ENCODE peak calls at places on chromosomes 13 and 19, in eight cellular contexts. Z, C, V, S, K, G, P and A are unnamed samples.

GRCh38 chr13:94192576-94192975 is 286.9 kb downstream of the DCT start:
- DNase-seq in Z (peak), G (no peak), C (no peak), V (peak), S (no peak), K (no peak), P (no peak), A (no peak)

GRCh38 chr13:111485491-111486250 is 165.2 kb downstream of the TEX29 start:
- DNase-seq in K (no peak), V (no peak), P (peak), G (peak), S (no peak), C (no peak), Z (no peak), A (no peak)

GRCh38 chr13:64704121-64704520 is 2526.0 kb downstream of the PCDH9 start:
- DNase-seq in G (no peak), K (no peak), Z (no peak), P (no peak), V (no peak), C (no peak), S (no peak), A (no peak)

GRCh38 chr19:3736106-3736724 is 25.3 kb downstream of the APBA3 start:
- DNase-seq in V (no peak), K (no peak), S (no peak), Z (no peak), P (no peak), C (no peak), G (no peak), A (no peak)

GRCh38 chr13:87661471-87661870 is 9.7 kb upstream of the SLITRK5 start:
- DNase-seq in P (no peak), C (no peak), S (no peak), K (no peak), Z (no peak), G (no peak), V (no peak), A (no peak)

GRCh38 chr13:20489185-20489820 is 36.4 kb downstream of the CRYL1 start:
- DNase-seq in S (no peak), G (peak), C (peak), Z (peak), V (peak), P (no peak), K (no peak), A (no peak)

GRCh38 chr19:3692141-3693029 is 7.9 kb downstream of the PIP5K1C start:
- DNase-seq in Z (no peak), V (no peak), G (no peak), C (no peak), S (no peak), P (peak), K (no peak), A (no peak)

GRCh38 chr13:63435668-63436275 is 2020.1 kb upstream of the PCDH20 start:
- DNase-seq in C (peak), Z (no peak), P (no peak), V (no peak), S (no peak), G (no peak), K (peak), A (no peak)

GRCh38 chr19:35745328-35746086 is at the start of the genes PSENEN and U2AF1L4:
- DNase-seq in S (peak), C (peak), V (peak), K (peak), G (peak), Z (peak), P (peak), A (peak)

GRCh38 chr13:48551329-48551728 is 18.4 kb upstream of the RCBTB2 start:
- DNase-seq in K (no peak), S (no peak), P (no peak), C (no peak), Z (no peak), V (no peak), G (no peak), A (no peak)

GRCh38 chr19:18889949-18890745 is 5.8 kb downstream of the CERS1 start:
- DNase-seq in Z (no peak), G (no peak), C (no peak), K (no peak), P (no peak), V (no peak), S (no peak), A (no peak)

GRCh38 chr13:111270765-111271164 is 49.7 kb upstream of the TEX29 start:
- DNase-seq in Z (no peak), C (no peak), K (no peak), G (no peak), S (no peak), V (no peak), P (no peak), A (no peak)

GRCh38 chr13:101327844-101328243 is 88.5 kb downstream of the NALCN start:
- DNase-seq in K (no peak), Z (no peak), S (no peak), V (no peak), G (no peak), P (no peak), C (no peak), A (no peak)

GRCh38 chr19:38044267-38045111 is 137.5 kb downstream of the SIPA1L3 start:
- DNase-seq in P (no peak), S (no peak), Z (no peak), K (peak), V (no peak), C (no peak), G (no peak), A (no peak)

GRCh38 chr13:47837906-47838305 is 163.2 kb downstream of the SUCLA2 start:
- DNase-seq in G (no peak), C (no peak), K (no peak), S (no peak), Z (no peak), P (no peak), V (no peak), A (no peak)

GRCh38 chr19:51359294-51359693 is 6.9 kb downstream of the ETFB start:
- DNase-seq in G (no peak), K (no peak), Z (no peak), P (no peak), S (no peak), C (no peak), V (no peak), A (no peak)

GRCh38 chr13:108033800-108034707 is 181.3 kb downstream of the LIG4 start:
- DNase-seq in G (no peak), S (no peak), C (no peak), Z (no peak), V (no peak), K (no peak), P (no peak), A (no peak)

GRCh38 chr13:95784891-95785290 is 108.0 kb downstream of the DNAJC3 start:
- DNase-seq in V (no peak), G (no peak), P (no peak), S (no peak), Z (no peak), C (no peak), K (no peak), A (no peak)

GRCh38 chr19:31512403-31512970 is 163.3 kb upstream of the TSHZ3 start:
- DNase-seq in G (no peak), C (no peak), S (no peak), P (no peak), V (no peak), K (no peak), Z (no peak), A (no peak)

GRCh38 chr19:54439174-54439851 is 9.7 kb upstream of the LENG8 start:
- DNase-seq in K (peak), C (no peak), V (no peak), S (peak), Z (peak), G (peak), P (no peak), A (no peak)

GRCh38 chr19:38228491-38229439 is 4.7 kb upstream of the DPF1 start:
- DNase-seq in P (peak), Z (no peak), C (no peak), S (no peak), K (no peak), V (no peak), G (no peak), A (peak)

GRCh38 chr19:11203194-11204075 is 6.1 kb upstream of the KANK2 start:
- DNase-seq in S (peak), K (peak), P (no peak), G (peak), Z (peak), C (no peak), V (peak), A (peak)

GRCh38 chr19:7159105-7159933 is 89.8 kb downstream of the ZNF557 start:
- DNase-seq in C (no peak), Z (peak), V (peak), K (no peak), S (no peak), G (no peak), P (no peak), A (peak)

GRCh38 chr19:7262470-7262869 is 31.7 kb downstream of the INSR start:
- DNase-seq in S (no peak), C (no peak), P (no peak), V (no peak), K (no peak), Z (peak), G (no peak), A (no peak)

GRCh38 chr13:61485128-61485765 is 69.6 kb upstream of the PCDH20 start:
- DNase-seq in Z (no peak), P (no peak), K (no peak), G (no peak), V (no peak), S (no peak), C (no peak), A (no peak)

GRCh38 chr19:45716314-45717130 is 14.2 kb downstream of the FBXO46 start:
- DNase-seq in K (peak), Z (peak), G (no peak), C (no peak), P (no peak), S (peak), V (peak), A (no peak)

GRCh38 chr13:38685974-38686571 is 804 bp upstream of the FREM2 start:
- DNase-seq in C (no peak), S (no peak), K (no peak), G (no peak), Z (no peak), P (peak), V (no peak), A (no peak)

GRCh38 chr13:27404680-27405079 is 19.7 kb upstream of the GTF3A start:
- DNase-seq in V (peak), P (peak), Z (no peak), K (no peak), G (peak), S (no peak), C (no peak), A (no peak)

GRCh38 chr19:50670102-50670380 is 20.8 kb downstream of the C19orf81 start:
- DNase-seq in S (no peak), Z (no peak), K (no peak), V (no peak), G (no peak), C (no peak), P (no peak), A (no peak)

GRCh38 chr19:574658-575526 is 2.5 kb downstream of the BSG start:
- DNase-seq in S (no peak), P (peak), C (no peak), G (peak), Z (peak), V (no peak), K (peak), A (peak)

GRCh38 chr19:15840833-15841232 is 25.4 kb upstream of the OR10H1 start:
- DNase-seq in K (no peak), Z (no peak), G (no peak), S (no peak), P (no peak), C (no peak), V (no peak), A (no peak)

GRCh38 chr13:80957019-80957650 is 616.2 kb upstream of the SPRY2 start:
- DNase-seq in V (no peak), Z (no peak), S (no peak), G (no peak), P (no peak), K (peak), C (no peak), A (no peak)

GRCh38 chr19:39372047-39372802 is 18.7 kb downstream of the PAF1 start:
- DNase-seq in Z (peak), V (peak), K (peak), G (peak), S (no peak), P (no peak), C (no peak), A (peak)

GRCh38 chr19:30557927-30558557 is 185.9 kb downstream of the ZNF536 start:
- DNase-seq in G (no peak), C (no peak), K (no peak), S (no peak), V (no peak), P (no peak), Z (no peak), A (no peak)

GRCh38 chr13:84200971-84201370 is 318.7 kb upstream of the SLITRK1 start:
- DNase-seq in Z (no peak), C (no peak), K (no peak), V (no peak), G (no peak), S (no peak), P (no peak), A (no peak)

GRCh38 chr13:76798037-76798436 is 88.2 kb downstream of the KCTD12 start:
- DNase-seq in V (no peak), S (no peak), Z (no peak), G (no peak), P (no peak), C (no peak), K (no peak), A (no peak)

GRCh38 chr13:32248789-32249188 is 66.4 kb downstream of the ZAR1L start:
- DNase-seq in P (no peak), G (no peak), Z (no peak), C (no peak), V (peak), K (no peak), S (no peak), A (no peak)

DNA sequence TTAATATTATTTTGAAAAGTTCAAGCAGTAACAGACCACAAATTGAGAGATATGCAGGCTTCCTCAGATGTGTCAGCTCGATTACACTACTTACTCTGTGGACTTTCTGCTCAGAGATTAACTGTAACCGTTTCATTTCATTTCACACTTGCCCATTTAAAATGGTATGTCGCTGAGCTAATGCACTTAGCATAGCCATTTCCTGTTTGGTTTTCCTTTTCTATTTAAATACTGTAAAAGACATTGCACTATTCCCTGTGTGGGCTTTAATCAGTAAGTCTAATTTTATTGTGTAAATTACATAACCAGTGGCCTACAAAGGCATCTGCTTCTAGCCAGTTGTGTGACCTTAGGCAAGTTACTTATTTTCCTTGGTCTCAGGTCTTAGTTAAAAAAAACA is 237.6 kb downstream of the LACC1 start:
- DNase-seq in G (no peak), C (no peak), S (no peak), Z (no peak), V (no peak), K (peak), P (no peak), A (no peak)
- TF ChIP-seq CTCF in G (no peak), C (no peak), S (no peak), Z (no peak), V (no peak), K (no peak), P (no peak), A (no peak)

DNA sequence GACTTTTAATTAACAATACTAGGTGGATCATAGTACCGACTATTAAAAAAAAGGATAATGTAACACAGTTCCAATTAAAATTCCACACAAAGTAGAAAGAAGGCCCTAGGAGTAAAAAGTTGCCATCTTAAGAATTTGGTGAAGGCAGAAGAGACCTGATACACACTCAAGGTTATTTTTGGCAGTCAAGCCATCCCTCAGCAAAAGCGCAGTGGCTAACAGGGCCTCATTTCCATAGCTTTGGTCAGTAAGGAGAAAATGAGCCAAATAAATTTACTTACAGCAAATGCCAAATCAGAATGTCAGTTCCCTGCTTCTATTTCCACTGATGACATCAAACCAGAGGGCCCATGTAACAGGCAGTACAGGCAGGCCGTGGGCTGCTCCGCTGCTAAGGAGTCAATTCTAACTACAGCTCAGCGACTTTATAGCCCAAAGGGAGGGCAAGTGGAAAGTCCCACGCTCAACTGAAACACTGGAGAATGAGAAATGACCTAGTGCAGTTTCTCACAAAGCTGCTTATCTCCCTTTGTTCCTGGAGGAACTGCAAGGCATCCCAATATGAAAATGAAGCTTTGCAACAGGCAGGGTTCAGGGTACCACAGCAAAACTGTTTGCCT is 6.3 kb downstream of the ARGLU1 start:
- DNase-seq in K (peak), G (no peak), P (no peak), Z (peak), V (no peak), S (no peak), C (no peak), A (no peak)
- TF ChIP-seq POLR2A in K (no peak), G (no peak), P (no peak), Z (no peak), V (no peak), S (no peak), C (no peak), A (no peak)

GRCh38 chr19:8525401-8525684 is 11.4 kb upstream of the ZNF414 start:
- DNase-seq in P (peak), K (no peak), C (no peak), S (no peak), Z (no peak), V (no peak), G (no peak), A (no peak)

GRCh38 chr19:8529369-8530006 is 15.5 kb upstream of the ZNF414 start:
- DNase-seq in V (no peak), S (no peak), P (no peak), Z (no peak), K (no peak), G (no peak), C (no peak), A (no peak)

GRCh38 chr19:8530061-8530679 is 16.2 kb upstream of the ZNF414 start:
- DNase-seq in P (no peak), K (no peak), Z (no peak), C (no peak), S (no peak), G (no peak), V (no peak), A (no peak)

GRCh38 chr19:8528500-8528899 is 14.5 kb upstream of the ZNF414 start:
- DNase-seq in G (no peak), Z (no peak), S (no peak), K (no peak), P (no peak), C (no peak), V (no peak), A (no peak)

DNA sequence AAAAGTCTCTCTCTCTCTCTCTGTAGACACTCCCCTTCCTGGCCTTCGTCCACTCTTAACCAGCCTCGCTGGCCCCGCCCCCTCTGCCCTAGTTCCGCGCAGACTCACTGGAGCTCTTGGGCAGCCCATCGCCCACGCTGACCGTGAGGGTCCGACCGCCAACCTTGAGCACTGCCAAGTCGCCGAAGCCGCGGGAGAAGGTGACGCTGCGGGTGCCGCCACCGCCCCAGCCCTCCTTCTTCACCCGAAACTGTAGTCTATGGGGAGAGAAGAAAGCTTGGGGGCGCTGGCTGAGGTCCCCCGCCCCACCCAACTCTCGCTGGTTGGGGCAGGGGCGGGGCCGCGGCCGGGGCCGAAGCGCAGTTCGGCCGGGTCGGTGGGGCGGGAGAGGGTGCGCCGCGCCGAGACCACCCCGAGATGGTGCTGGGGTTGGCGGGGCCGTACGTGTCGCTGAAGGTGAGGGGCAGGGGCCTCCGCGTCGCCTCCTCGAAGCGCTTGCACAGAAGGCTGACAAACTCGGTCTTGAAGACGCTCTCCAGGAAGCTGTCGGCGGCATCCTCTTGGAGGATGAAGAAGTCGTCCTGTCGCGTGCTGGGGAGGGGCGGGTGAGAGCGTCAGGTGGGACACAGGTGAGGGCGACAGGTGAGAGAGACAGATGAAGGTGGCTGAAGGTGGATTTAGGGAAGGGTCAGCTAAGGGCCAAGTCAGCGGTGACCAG is 12.5 kb upstream of the ZNF414 start:
- DNase-seq in V (peak), S (peak), K (peak), G (peak), Z (peak), P (peak), C (peak), A (peak)
- H3K4me3 ChIP-seq in V (peak), S (peak), K (peak), G (peak), Z (peak), P (peak), C (peak), A (peak)

DNA sequence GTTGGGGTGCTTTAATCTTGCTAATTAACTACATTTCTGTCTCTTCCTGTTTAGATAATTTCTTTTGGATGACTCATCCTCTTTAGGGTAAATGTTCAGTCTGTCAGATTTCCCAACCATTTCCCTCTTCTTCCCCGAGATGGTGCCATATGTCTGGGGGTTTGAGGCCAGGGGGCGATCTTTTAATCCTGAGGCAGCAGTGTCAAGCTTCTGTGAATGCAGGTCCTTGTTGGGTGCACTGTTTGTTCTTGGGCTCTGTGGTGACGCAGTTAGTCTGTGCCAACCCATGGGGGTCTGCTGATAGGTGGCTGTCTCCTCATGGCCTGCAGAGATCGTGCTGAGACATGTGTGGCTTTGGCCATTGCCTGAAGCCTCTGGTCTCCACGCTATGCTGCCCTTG is 420.4 kb downstream of the NDFIP2 start:
- DNase-seq in C (no peak), V (no peak), S (no peak), Z (no peak), P (no peak), G (no peak), K (no peak), A (no peak)
- TF ChIP-seq CTCF in C (no peak), V (no peak), S (no peak), Z (no peak), P (no peak), G (no peak), K (no peak), A (no peak)

GRCh38 chr19:49447485-49448431 is 3.9 kb downstream of the PIH1D1 start:
- DNase-seq in S (no peak), G (no peak), Z (peak), P (no peak), V (no peak), K (peak), C (peak), A (no peak)
- TF ChIP-seq POLR2A in S (no peak), G (no peak), Z (no peak), P (no peak), V (no peak), K (no peak), C (no peak), A (no peak)

GRCh38 chr19:10086032-10086903 is at the start of gene SHFL:
- DNase-seq in S (peak), K (peak), C (no peak), V (peak), P (peak), Z (peak), G (peak), A (peak)
- H3K4me3 ChIP-seq in S (peak), K (peak), C (peak), V (peak), P (peak), Z (peak), G (peak), A (peak)